ENCODE peak calls at places on chromosomes 3 and 15, in eight cellular contexts. One of them, this sample, is unnamed.

GRCh38 chr3:133662256-133662773 is 574 bp upstream of the TOPBP1 start:
- DNase-seq in kidney epithelial cell: peak; percentile 2
- DNase-seq in CD8-positive, alpha-beta T cell: no peak
- DNase-seq in A549: no peak
- DNase-seq in adipocyte: peak; percentile 21
- DNase-seq in choroid plexus epithelial cell: peak; percentile 47
- DNase-seq in astrocyte of the spinal cord: peak; percentile 21
- DNase-seq in Peyer's patch: no peak
- DNase-seq in this sample: peak; percentile 10

GRCh38 chr15:40647523-40647922 is 47.5 kb upstream of the RAD51 start:
- DNase-seq in A549: no peak
- DNase-seq in Peyer's patch: no peak
- DNase-seq in astrocyte of the spinal cord: no peak
- DNase-seq in kidney epithelial cell: no peak
- DNase-seq in choroid plexus epithelial cell: no peak
- DNase-seq in adipocyte: no peak
- DNase-seq in CD8-positive, alpha-beta T cell: no peak
- DNase-seq in this sample: no peak

GRCh38 chr15:77744398-77744797 is 111.7 kb upstream of the LINGO1 start:
- DNase-seq in CD8-positive, alpha-beta T cell: no peak
- DNase-seq in kidney epithelial cell: no peak
- DNase-seq in choroid plexus epithelial cell: no peak
- DNase-seq in A549: no peak
- DNase-seq in Peyer's patch: no peak
- DNase-seq in astrocyte of the spinal cord: no peak
- DNase-seq in adipocyte: no peak
- DNase-seq in this sample: no peak

GRCh38 chr3:38565339-38566214 is 69.4 kb downstream of the EXOG start:
- DNase-seq in choroid plexus epithelial cell: no peak
- DNase-seq in CD8-positive, alpha-beta T cell: no peak
- DNase-seq in Peyer's patch: peak; percentile 35
- DNase-seq in adipocyte: no peak
- DNase-seq in A549: no peak
- DNase-seq in kidney epithelial cell: no peak
- DNase-seq in astrocyte of the spinal cord: no peak
- DNase-seq in this sample: no peak

GRCh38 chr3:167493240-167493639 is 19.4 kb upstream of the SERPINI2 start:
- DNase-seq in CD8-positive, alpha-beta T cell: no peak
- DNase-seq in Peyer's patch: no peak
- DNase-seq in choroid plexus epithelial cell: no peak
- DNase-seq in adipocyte: no peak
- DNase-seq in A549: peak; percentile 0
- DNase-seq in astrocyte of the spinal cord: no peak
- DNase-seq in kidney epithelial cell: no peak
- DNase-seq in this sample: no peak

GRCh38 chr3:184567924-184568590 is 6.5 kb downstream of the EPHB3 start:
- DNase-seq in choroid plexus epithelial cell: no peak
- DNase-seq in CD8-positive, alpha-beta T cell: no peak
- DNase-seq in adipocyte: no peak
- DNase-seq in kidney epithelial cell: no peak
- DNase-seq in astrocyte of the spinal cord: no peak
- DNase-seq in A549: no peak
- DNase-seq in Peyer's patch: no peak
- DNase-seq in this sample: no peak

GRCh38 chr3:188749010-188749617 is 422.7 kb upstream of the TPRG1 start:
- DNase-seq in astrocyte of the spinal cord: no peak
- DNase-seq in choroid plexus epithelial cell: peak; percentile 35
- DNase-seq in CD8-positive, alpha-beta T cell: peak; percentile 42
- DNase-seq in A549: no peak
- DNase-seq in kidney epithelial cell: no peak
- DNase-seq in Peyer's patch: peak; percentile 75
- DNase-seq in adipocyte: no peak
- DNase-seq in this sample: no peak

GRCh38 chr3:106097817-106098410 is 229.1 kb upstream of the CBLB start:
- DNase-seq in A549: no peak
- DNase-seq in kidney epithelial cell: no peak
- DNase-seq in adipocyte: peak; percentile 6
- DNase-seq in choroid plexus epithelial cell: no peak
- DNase-seq in astrocyte of the spinal cord: peak; percentile 11
- DNase-seq in Peyer's patch: no peak
- DNase-seq in CD8-positive, alpha-beta T cell: no peak
- DNase-seq in this sample: no peak

GRCh38 chr15:57235865-57236264 is 140.4 kb upstream of the CGNL1 start:
- DNase-seq in kidney epithelial cell: no peak
- DNase-seq in adipocyte: peak; percentile 40
- DNase-seq in choroid plexus epithelial cell: peak; percentile 70
- DNase-seq in Peyer's patch: no peak
- DNase-seq in CD8-positive, alpha-beta T cell: no peak
- DNase-seq in A549: no peak
- DNase-seq in astrocyte of the spinal cord: peak; percentile 66
- DNase-seq in this sample: no peak
- H3K4me3 ChIP-seq in kidney epithelial cell: no peak overlapping the region
- H3K4me3 ChIP-seq in adipocyte: no peak overlapping the region
- H3K4me3 ChIP-seq in choroid plexus epithelial cell: no peak overlapping the region
- H3K4me3 ChIP-seq in Peyer's patch: no peak overlapping the region
- H3K4me3 ChIP-seq in CD8-positive, alpha-beta T cell: no peak overlapping the region
- H3K4me3 ChIP-seq in A549: no peak overlapping the region
- H3K4me3 ChIP-seq in astrocyte of the spinal cord: no peak overlapping the region
- H3K4me3 ChIP-seq in this sample: no peak overlapping the region

GRCh38 chr3:125061170-125061569 is 5.4 kb upstream of the HEG1 start:
- DNase-seq in choroid plexus epithelial cell: peak; percentile 78
- DNase-seq in A549: no peak
- DNase-seq in Peyer's patch: peak; percentile 58
- DNase-seq in astrocyte of the spinal cord: no peak
- DNase-seq in kidney epithelial cell: no peak
- DNase-seq in CD8-positive, alpha-beta T cell: no peak
- DNase-seq in adipocyte: peak; percentile 53
- DNase-seq in this sample: no peak
- H3K4me3 ChIP-seq in choroid plexus epithelial cell: no peak overlapping the region
- H3K4me3 ChIP-seq in A549: no peak overlapping the region
- H3K4me3 ChIP-seq in Peyer's patch: no peak overlapping the region
- H3K4me3 ChIP-seq in astrocyte of the spinal cord: no peak overlapping the region
- H3K4me3 ChIP-seq in kidney epithelial cell: no peak overlapping the region
- H3K4me3 ChIP-seq in CD8-positive, alpha-beta T cell: no peak overlapping the region
- H3K4me3 ChIP-seq in adipocyte: peak overlapping the region; percentile 72
- H3K4me3 ChIP-seq in this sample: no peak overlapping the region

GRCh38 chr3:113575191-113575590 is 42.8 kb downstream of the SIDT1 start:
- DNase-seq in choroid plexus epithelial cell: no peak
- DNase-seq in astrocyte of the spinal cord: no peak
- DNase-seq in A549: no peak
- DNase-seq in CD8-positive, alpha-beta T cell: no peak
- DNase-seq in Peyer's patch: peak; percentile 50
- DNase-seq in kidney epithelial cell: no peak
- DNase-seq in adipocyte: no peak
- DNase-seq in this sample: no peak
- H3K4me3 ChIP-seq in choroid plexus epithelial cell: no peak overlapping the region
- H3K4me3 ChIP-seq in astrocyte of the spinal cord: no peak overlapping the region
- H3K4me3 ChIP-seq in A549: no peak overlapping the region
- H3K4me3 ChIP-seq in CD8-positive, alpha-beta T cell: no peak overlapping the region
- H3K4me3 ChIP-seq in Peyer's patch: no peak overlapping the region
- H3K4me3 ChIP-seq in kidney epithelial cell: no peak overlapping the region
- H3K4me3 ChIP-seq in adipocyte: no peak overlapping the region
- H3K4me3 ChIP-seq in this sample: no peak overlapping the region

DNA sequence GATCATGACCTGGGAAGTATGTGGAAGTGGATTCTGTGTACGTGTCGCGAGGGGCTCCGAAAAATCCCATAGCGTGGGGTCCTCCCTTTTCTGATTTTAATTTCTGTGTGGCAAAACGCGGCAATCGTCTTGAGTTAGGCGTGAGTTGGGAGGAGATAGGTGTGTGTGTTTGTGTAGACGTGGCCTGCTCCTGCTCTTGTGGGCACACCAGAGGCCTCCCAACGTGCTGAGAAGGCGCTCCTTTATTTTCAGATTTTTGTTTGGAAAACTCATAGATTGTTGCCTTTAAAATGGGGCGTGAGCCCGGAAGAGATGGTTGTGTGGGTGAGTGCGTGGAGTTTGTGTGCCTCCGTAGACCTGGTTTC is 1.3 kb downstream of the TRIM71 start:
- DNase-seq in A549: no peak
- DNase-seq in astrocyte of the spinal cord: no peak
- DNase-seq in kidney epithelial cell: no peak
- DNase-seq in adipocyte: no peak
- DNase-seq in CD8-positive, alpha-beta T cell: no peak
- DNase-seq in choroid plexus epithelial cell: no peak
- DNase-seq in Peyer's patch: no peak
- DNase-seq in this sample: no peak
- H3K4me3 ChIP-seq in A549: no peak overlapping the region
- H3K4me3 ChIP-seq in astrocyte of the spinal cord: no peak overlapping the region
- H3K4me3 ChIP-seq in kidney epithelial cell: peak overlapping the region; percentile 58
- H3K4me3 ChIP-seq in adipocyte: peak overlapping the region; percentile 79
- H3K4me3 ChIP-seq in CD8-positive, alpha-beta T cell: no peak overlapping the region
- H3K4me3 ChIP-seq in choroid plexus epithelial cell: no peak overlapping the region
- H3K4me3 ChIP-seq in Peyer's patch: no peak overlapping the region
- H3K4me3 ChIP-seq in this sample: no peak overlapping the region

GRCh38 chr3:3133490-3133889 is 6.8 kb downstream of the TRNT1 start:
- DNase-seq in Peyer's patch: no peak
- DNase-seq in kidney epithelial cell: no peak
- DNase-seq in choroid plexus epithelial cell: no peak
- DNase-seq in adipocyte: no peak
- DNase-seq in astrocyte of the spinal cord: no peak
- DNase-seq in A549: no peak
- DNase-seq in CD8-positive, alpha-beta T cell: no peak
- DNase-seq in this sample: no peak

GRCh38 chr3:3125977-3126376 is 763 bp upstream of the TRNT1 start:
- DNase-seq in astrocyte of the spinal cord: no peak
- DNase-seq in A549: no peak
- DNase-seq in Peyer's patch: no peak
- DNase-seq in choroid plexus epithelial cell: no peak
- DNase-seq in CD8-positive, alpha-beta T cell: no peak
- DNase-seq in kidney epithelial cell: no peak
- DNase-seq in adipocyte: no peak
- DNase-seq in this sample: no peak

GRCh38 chr3:3126477-3127431 is at the start of gene TRNT1:
- DNase-seq in CD8-positive, alpha-beta T cell: peak; percentile 96
- DNase-seq in adipocyte: peak; percentile 99
- DNase-seq in astrocyte of the spinal cord: peak; percentile 95
- DNase-seq in Peyer's patch: peak; percentile 99
- DNase-seq in kidney epithelial cell: peak; percentile 71
- DNase-seq in choroid plexus epithelial cell: peak; percentile 96
- DNase-seq in A549: peak; percentile 83
- DNase-seq in this sample: peak; percentile 73

GRCh38 chr3:3127432-3128010 is 781 bp downstream of the TRNT1 start:
- DNase-seq in Peyer's patch: no peak
- DNase-seq in A549: peak; percentile 16
- DNase-seq in choroid plexus epithelial cell: no peak
- DNase-seq in adipocyte: peak; percentile 14
- DNase-seq in CD8-positive, alpha-beta T cell: no peak
- DNase-seq in kidney epithelial cell: no peak
- DNase-seq in astrocyte of the spinal cord: no peak
- DNase-seq in this sample: no peak

DNA sequence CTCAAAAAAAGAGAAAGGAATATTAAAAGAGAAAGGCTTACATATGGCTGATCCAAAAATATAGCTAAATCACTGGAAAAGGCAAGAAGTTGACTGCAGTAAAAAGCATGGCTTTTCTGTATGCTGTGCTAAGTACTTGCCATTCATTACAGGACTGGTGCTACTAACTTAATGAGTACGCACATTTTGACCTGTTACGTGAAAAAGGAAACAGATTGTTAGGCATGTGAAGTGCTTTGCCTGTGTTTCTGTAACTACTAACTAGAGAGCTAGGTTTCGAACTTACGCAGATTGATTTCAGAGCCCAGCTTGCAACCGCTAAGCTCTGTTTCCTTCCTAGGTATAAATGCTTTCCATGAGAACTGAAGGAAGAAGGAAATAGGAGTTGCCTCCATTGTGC is 2.8 kb downstream of the TRNT1 start:
- DNase-seq in choroid plexus epithelial cell: no peak
- DNase-seq in adipocyte: no peak
- DNase-seq in kidney epithelial cell: no peak
- DNase-seq in Peyer's patch: no peak
- DNase-seq in A549: no peak
- DNase-seq in CD8-positive, alpha-beta T cell: no peak
- DNase-seq in astrocyte of the spinal cord: no peak
- DNase-seq in this sample: no peak
- H3K4me3 ChIP-seq in choroid plexus epithelial cell: no peak overlapping the region
- H3K4me3 ChIP-seq in adipocyte: no peak overlapping the region
- H3K4me3 ChIP-seq in kidney epithelial cell: no peak overlapping the region
- H3K4me3 ChIP-seq in Peyer's patch: no peak overlapping the region
- H3K4me3 ChIP-seq in A549: no peak overlapping the region
- H3K4me3 ChIP-seq in CD8-positive, alpha-beta T cell: no peak overlapping the region
- H3K4me3 ChIP-seq in astrocyte of the spinal cord: no peak overlapping the region
- H3K4me3 ChIP-seq in this sample: no peak overlapping the region

GRCh38 chr15:38069506-38069905 is 135.1 kb downstream of the TMCO5A start:
- DNase-seq in astrocyte of the spinal cord: peak; percentile 88
- DNase-seq in A549: peak; percentile 25
- DNase-seq in CD8-positive, alpha-beta T cell: no peak
- DNase-seq in choroid plexus epithelial cell: peak; percentile 91
- DNase-seq in adipocyte: peak; percentile 80
- DNase-seq in Peyer's patch: peak; percentile 76
- DNase-seq in kidney epithelial cell: peak; percentile 62
- DNase-seq in this sample: no peak
- H3K4me3 ChIP-seq in astrocyte of the spinal cord: peak overlapping the region; percentile 14
- H3K4me3 ChIP-seq in A549: peak overlapping the region; percentile 24
- H3K4me3 ChIP-seq in CD8-positive, alpha-beta T cell: no peak overlapping the region
- H3K4me3 ChIP-seq in choroid plexus epithelial cell: peak overlapping the region; percentile 33
- H3K4me3 ChIP-seq in adipocyte: peak overlapping the region; percentile 80
- H3K4me3 ChIP-seq in Peyer's patch: peak overlapping the region; percentile 22
- H3K4me3 ChIP-seq in kidney epithelial cell: no peak overlapping the region
- H3K4me3 ChIP-seq in this sample: peak overlapping the region; percentile 43

DNA sequence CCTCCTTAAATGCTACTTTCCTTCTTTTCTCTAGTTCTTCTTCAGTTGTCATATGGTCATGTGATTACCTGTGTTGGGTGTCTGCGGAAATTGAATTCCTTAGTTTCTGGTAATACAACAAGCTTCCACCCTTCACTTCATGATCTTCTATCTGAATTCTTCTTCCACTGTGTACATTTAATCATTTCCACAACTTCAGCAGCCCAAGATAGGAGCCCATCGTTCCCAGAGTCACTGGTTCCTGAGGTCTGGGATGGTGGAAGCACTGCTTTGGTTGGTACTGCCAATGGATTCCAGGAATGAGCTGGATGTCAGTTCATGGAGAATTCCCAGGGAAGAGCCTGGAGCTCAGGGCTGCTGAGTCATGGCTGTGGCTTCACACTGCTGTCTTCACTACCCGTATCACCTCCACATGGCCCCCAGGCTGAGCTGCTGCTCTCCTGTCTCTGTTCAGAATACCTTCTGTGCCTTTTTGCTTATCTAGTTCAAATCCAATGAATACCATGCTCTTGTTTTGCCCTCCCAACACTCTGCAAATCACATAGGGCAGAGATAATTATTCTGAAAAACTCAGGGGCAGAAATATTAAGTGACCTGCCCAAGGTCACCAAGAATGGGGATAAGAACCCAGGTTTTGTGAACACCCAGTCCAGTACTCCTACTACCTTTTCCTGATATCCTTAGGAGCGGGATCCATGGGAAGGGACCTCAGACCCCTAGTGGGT is 98.5 kb downstream of the RPL39L start:
- DNase-seq in astrocyte of the spinal cord: peak; percentile 21
- DNase-seq in kidney epithelial cell: no peak
- DNase-seq in Peyer's patch: no peak
- DNase-seq in adipocyte: peak; percentile 11
- DNase-seq in choroid plexus epithelial cell: peak; percentile 51
- DNase-seq in A549: no peak
- DNase-seq in CD8-positive, alpha-beta T cell: no peak
- DNase-seq in this sample: no peak
- H3K4me3 ChIP-seq in astrocyte of the spinal cord: no peak overlapping the region
- H3K4me3 ChIP-seq in kidney epithelial cell: no peak overlapping the region
- H3K4me3 ChIP-seq in Peyer's patch: no peak overlapping the region
- H3K4me3 ChIP-seq in adipocyte: no peak overlapping the region
- H3K4me3 ChIP-seq in choroid plexus epithelial cell: no peak overlapping the region
- H3K4me3 ChIP-seq in A549: no peak overlapping the region
- H3K4me3 ChIP-seq in CD8-positive, alpha-beta T cell: no peak overlapping the region
- H3K4me3 ChIP-seq in this sample: no peak overlapping the region

This sample was measured in retinal pigment epithelial cell.